ENCODE peak calls at places on chromosome 21, in seven cellular contexts. Q, E, I, F, L, P and N are unnamed samples.

GRCh38 chr21:20647603-20648002 is 350.6 kb upstream of the NCAM2 start:
- DNase-seq in Q (no peak), E (no peak), I (no peak), F (no peak), L (no peak), P (no peak), N (no peak)

GRCh38 chr21:45590726-45591618 is 48.7 kb upstream of the SLC19A1 start:
- DNase-seq in Q (peak), E (no peak), I (no peak), F (peak), L (no peak), P (peak), N (peak)

GRCh38 chr21:34337741-34338140 is 26.1 kb upstream of the KCNE2 start:
- DNase-seq in Q (no peak), E (no peak), I (no peak), F (no peak), L (no peak), P (no peak), N (no peak)

GRCh38 chr21:15517394-15517793 is 212.4 kb upstream of the USP25 start:
- DNase-seq in Q (no peak), E (no peak), I (no peak), F (no peak), L (no peak), P (no peak), N (no peak)

GRCh38 chr21:23016617-23017016 is 2018.4 kb downstream of the NCAM2 start:
- DNase-seq in Q (no peak), E (no peak), I (no peak), F (peak), L (no peak), P (no peak), N (no peak)

GRCh38 chr21:45977396-45977795 is 4.2 kb upstream of the COL6A1 start:
- DNase-seq in Q (peak), E (peak), I (no peak), F (no peak), L (peak), P (no peak), N (no peak)

GRCh38 chr21:29436143-29436542 is 137.4 kb downstream of the BACH1 start:
- DNase-seq in Q (peak), E (no peak), I (no peak), F (no peak), L (no peak), P (peak), N (no peak)

GRCh38 chr21:28156590-28156989 is 836.1 kb downstream of the LTN1 start:
- DNase-seq in Q (no peak), E (no peak), I (no peak), F (no peak), L (no peak), P (no peak), N (no peak)

GRCh38 chr21:39103689-39104088 is 79.6 kb downstream of the PSMG1 start:
- DNase-seq in Q (no peak), E (no peak), I (no peak), F (no peak), L (no peak), P (no peak), N (no peak)

GRCh38 chr21:17492415-17493168 is 20.3 kb upstream of the CXADR start:
- DNase-seq in Q (no peak), E (no peak), I (no peak), F (no peak), L (no peak), P (no peak), N (no peak)

GRCh38 chr21:15837603-15838002 is 107.8 kb downstream of the USP25 start:
- DNase-seq in Q (no peak), E (no peak), I (no peak), F (no peak), L (no peak), P (no peak), N (no peak)

GRCh38 chr21:30839304-30839703 is 9.7 kb upstream of the KRTAP7-1 start:
- DNase-seq in Q (no peak), E (no peak), I (no peak), F (peak), L (peak), P (no peak), N (no peak)

GRCh38 chr21:38392722-38393121 is 105.6 kb downstream of the ERG start:
- DNase-seq in Q (no peak), E (no peak), I (no peak), F (no peak), L (no peak), P (no peak), N (no peak)

GRCh38 chr21:44018813-44019567 is 6.9 kb downstream of the TRAPPC10 start:
- DNase-seq in Q (no peak), E (no peak), I (no peak), F (no peak), L (no peak), P (no peak), N (no peak)

GRCh38 chr21:37986751-37987399 is 70.6 kb upstream of the KCNJ6 start:
- DNase-seq in Q (no peak), E (no peak), I (no peak), F (no peak), L (no peak), P (no peak), N (no peak)

GRCh38 chr21:46157987-46158451 is 2.6 kb upstream of the FTCD start:
- DNase-seq in Q (no peak), E (peak), I (no peak), F (no peak), L (no peak), P (no peak), N (no peak)

GRCh38 chr21:44992608-44993031 is 52.8 kb downstream of the SLX9 start:
- DNase-seq in Q (peak), E (no peak), I (no peak), F (no peak), L (no peak), P (no peak), N (no peak)

GRCh38 chr21:35005077-35005476 is 44.0 kb downstream of the RUNX1 start:
- DNase-seq in Q (no peak), E (no peak), I (no peak), F (no peak), L (no peak), P (no peak), N (no peak)

GRCh38 chr21:45555557-45556301 is 13.5 kb upstream of the SLC19A1 start:
- DNase-seq in Q (peak), E (peak), I (peak), F (peak), L (peak), P (peak), N (peak)

GRCh38 chr21:45128613-45129226 is 54.3 kb downstream of the ADARB1 start:
- DNase-seq in Q (peak), E (peak), I (peak), F (peak), L (peak), P (peak), N (peak)

GRCh38 chr21:46585191-46585953 is 19.5 kb downstream of the S100B start:
- DNase-seq in Q (no peak), E (no peak), I (no peak), F (peak), L (no peak), P (no peak), N (no peak)

GRCh38 chr21:28138272-28138671 is 854.4 kb downstream of the LTN1 start:
- DNase-seq in Q (no peak), E (no peak), I (no peak), F (peak), L (no peak), P (no peak), N (no peak)

GRCh38 chr21:36974851-36975192 is 8.4 kb upstream of the HLCS start:
- DNase-seq in Q (no peak), E (no peak), I (no peak), F (no peak), L (no peak), P (no peak), N (no peak)
- TF ChIP-seq CTCF in Q (no peak), E (no peak), I (no peak), F (no peak), L (no peak), P (no peak), N (no peak)

GRCh38 chr21:26850116-26850643 is 5.0 kb upstream of the ADAMTS1 start:
- DNase-seq in Q (no peak), E (no peak), I (no peak), F (no peak), L (no peak), P (no peak), N (no peak)
- TF ChIP-seq CTCF in Q (peak), E (peak), I (peak), F (peak), L (peak), P (no peak), N (peak)

DNA sequence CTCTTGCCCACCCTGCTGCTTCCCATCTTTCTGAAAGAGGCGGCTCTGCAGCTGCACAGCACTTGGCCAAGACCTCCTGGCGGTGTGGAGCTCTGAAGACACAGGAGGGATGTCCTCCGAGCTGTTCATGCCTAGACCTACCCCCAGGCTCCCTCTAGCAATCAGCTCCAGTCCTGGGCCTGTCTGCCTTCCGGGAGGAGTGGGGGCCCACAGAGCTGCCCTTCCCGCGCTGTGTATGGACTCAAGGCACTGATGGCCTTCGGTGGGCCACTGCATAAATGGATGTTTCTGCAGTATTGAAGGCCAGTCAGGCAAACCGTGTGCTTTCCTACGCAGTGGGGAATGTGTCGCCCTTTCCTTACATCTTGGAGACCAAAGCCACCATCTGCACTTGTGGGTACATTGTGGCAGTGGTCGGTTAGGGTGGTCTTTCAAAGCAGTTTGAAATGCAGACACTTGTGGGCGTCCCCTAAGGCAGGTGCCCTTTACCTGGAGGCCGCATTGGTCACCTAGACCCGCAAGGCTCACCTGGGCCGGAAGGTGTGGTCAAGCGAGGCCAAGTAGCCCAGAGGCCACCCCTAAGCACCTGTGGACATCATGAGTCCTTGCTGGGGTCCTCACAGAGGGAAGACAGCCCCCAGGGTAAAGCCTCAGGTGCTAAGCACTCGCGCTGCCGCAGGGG is 912 bp upstream of the PKNOX1 start:
- DNase-seq in Q (no peak), E (no peak), I (no peak), F (no peak), L (no peak), P (no peak), N (peak)
- TF ChIP-seq CTCF in Q (no peak), E (peak), I (no peak), F (no peak), L (no peak), P (no peak), N (no peak)

GRCh38 chr21:42654913-42655796 is 1.7 kb downstream of the PDE9A start:
- DNase-seq in Q (no peak), E (no peak), I (no peak), F (no peak), L (peak), P (no peak), N (peak)
- TF ChIP-seq CTCF in Q (no peak), E (no peak), I (no peak), F (no peak), L (no peak), P (no peak), N (no peak)

DNA sequence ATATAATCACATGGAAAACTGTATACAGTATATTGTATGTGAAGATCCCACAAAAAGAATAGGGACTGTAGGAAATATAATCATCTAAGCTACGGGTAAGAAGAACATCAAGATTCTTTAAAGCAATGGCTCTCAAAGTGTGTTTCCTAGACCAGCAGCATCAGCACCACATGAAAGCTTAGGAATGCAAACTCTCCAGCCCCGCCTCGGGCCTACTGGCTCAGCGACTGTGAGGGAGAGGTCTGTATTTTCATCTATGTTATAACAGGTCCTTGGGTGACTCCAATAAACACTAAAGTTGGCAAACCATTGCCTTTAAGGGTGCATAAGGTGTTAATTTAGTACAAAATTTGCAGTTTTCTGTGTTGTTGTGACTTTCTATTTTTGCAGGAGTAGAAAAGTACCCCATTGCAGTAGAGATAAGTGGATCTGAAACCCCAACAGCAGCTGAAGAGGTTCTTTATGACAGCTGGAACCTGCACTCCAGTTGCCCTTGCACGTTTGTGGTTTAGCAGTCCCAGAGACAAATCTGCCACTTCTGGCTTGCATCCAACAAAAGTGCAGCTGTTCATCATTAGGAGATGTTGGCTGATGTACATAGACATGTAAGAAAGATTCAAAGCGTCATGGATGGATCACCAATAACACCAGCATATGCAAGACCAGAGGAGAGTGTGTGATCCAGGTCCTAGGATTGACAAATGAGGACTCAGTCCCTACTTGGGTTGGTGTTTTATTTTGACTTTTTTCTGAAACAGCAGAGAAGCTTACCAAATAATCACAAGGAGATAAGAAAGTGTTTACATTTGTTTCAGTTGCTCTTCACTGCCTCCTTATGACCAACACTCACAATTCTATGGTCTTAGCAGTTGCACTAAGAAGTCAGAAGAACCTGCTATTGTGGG is 15.9 kb upstream of the IFNAR1 start:
- DNase-seq in Q (no peak), E (no peak), I (no peak), F (peak), L (peak), P (no peak), N (no peak)
- TF ChIP-seq CTCF in Q (no peak), E (no peak), I (no peak), F (peak), L (no peak), P (no peak), N (no peak)